ENCODE peak calls at places on chromosome 7, in ten cellular contexts. One of them, this sample, is unnamed.

GRCh38 chr7:143975617-143976016 is 21.0 kb downstream of the OR2F1 start:
- DNase-seq in D721Med: no peak
- DNase-seq in IMR-90: peak
- DNase-seq in AG09319: no peak
- DNase-seq in GM13976: no peak
- DNase-seq in pancreas: no peak
- DNase-seq in A549: peak
- DNase-seq in osteocyte: no peak
- DNase-seq in cardiac fibroblast: peak
- DNase-seq in left ventricle myocardium inferior: no peak
- DNase-seq in this sample: no peak

GRCh38 chr7:130367088-130367755 is 13.1 kb upstream of the CPA1 start:
- DNase-seq in D721Med: no peak
- DNase-seq in IMR-90: no peak
- DNase-seq in AG09319: no peak
- DNase-seq in GM13976: no peak
- DNase-seq in pancreas: no peak
- DNase-seq in A549: no peak
- DNase-seq in osteocyte: no peak
- DNase-seq in cardiac fibroblast: no peak
- DNase-seq in left ventricle myocardium inferior: no peak
- DNase-seq in this sample: no peak

GRCh38 chr7:498678-499641 is 20.7 kb downstream of the PDGFA start:
- DNase-seq in D721Med: no peak
- DNase-seq in IMR-90: no peak
- DNase-seq in AG09319: no peak
- DNase-seq in GM13976: no peak
- DNase-seq in pancreas: peak
- DNase-seq in A549: no peak
- DNase-seq in osteocyte: no peak
- DNase-seq in cardiac fibroblast: no peak
- DNase-seq in left ventricle myocardium inferior: peak
- DNase-seq in this sample: no peak

GRCh38 chr7:112420236-112420945 is 29.9 kb upstream of the IFRD1 start:
- DNase-seq in D721Med: no peak
- DNase-seq in IMR-90: peak
- DNase-seq in AG09319: peak
- DNase-seq in GM13976: no peak
- DNase-seq in pancreas: no peak
- DNase-seq in A549: no peak
- DNase-seq in osteocyte: no peak
- DNase-seq in cardiac fibroblast: no peak
- DNase-seq in left ventricle myocardium inferior: no peak
- DNase-seq in this sample: no peak

GRCh38 chr7:14717711-14718304 is 184.7 kb downstream of the DGKB start:
- DNase-seq in D721Med: no peak
- DNase-seq in IMR-90: peak
- DNase-seq in AG09319: peak
- DNase-seq in GM13976: no peak
- DNase-seq in pancreas: no peak
- DNase-seq in A549: no peak
- DNase-seq in osteocyte: no peak
- DNase-seq in cardiac fibroblast: peak
- DNase-seq in left ventricle myocardium inferior: no peak
- DNase-seq in this sample: no peak

GRCh38 chr7:47295606-47296005 is 286.3 kb downstream of the TNS3 start:
- DNase-seq in D721Med: no peak
- DNase-seq in IMR-90: no peak
- DNase-seq in AG09319: no peak
- DNase-seq in GM13976: no peak
- DNase-seq in pancreas: no peak
- DNase-seq in A549: no peak
- DNase-seq in osteocyte: no peak
- DNase-seq in cardiac fibroblast: no peak
- DNase-seq in left ventricle myocardium inferior: no peak
- DNase-seq in this sample: no peak

GRCh38 chr7:35565927-35566326 is 129.0 kb downstream of the HERPUD2 start:
- DNase-seq in D721Med: no peak
- DNase-seq in IMR-90: no peak
- DNase-seq in AG09319: no peak
- DNase-seq in GM13976: no peak
- DNase-seq in pancreas: no peak
- DNase-seq in A549: no peak
- DNase-seq in osteocyte: no peak
- DNase-seq in cardiac fibroblast: peak
- DNase-seq in left ventricle myocardium inferior: no peak
- DNase-seq in this sample: no peak

GRCh38 chr7:14507617-14508016 is 394.9 kb downstream of the DGKB start:
- DNase-seq in D721Med: no peak
- DNase-seq in IMR-90: no peak
- DNase-seq in AG09319: peak
- DNase-seq in GM13976: no peak
- DNase-seq in pancreas: peak
- DNase-seq in A549: no peak
- DNase-seq in osteocyte: no peak
- DNase-seq in cardiac fibroblast: peak
- DNase-seq in left ventricle myocardium inferior: no peak
- DNase-seq in this sample: no peak

GRCh38 chr7:17239046-17239445 is 59.4 kb upstream of the AHR start:
- DNase-seq in D721Med: no peak
- DNase-seq in IMR-90: no peak
- DNase-seq in AG09319: no peak
- DNase-seq in GM13976: no peak
- DNase-seq in pancreas: no peak
- DNase-seq in A549: no peak
- DNase-seq in osteocyte: no peak
- DNase-seq in cardiac fibroblast: peak
- DNase-seq in left ventricle myocardium inferior: no peak
- DNase-seq in this sample: no peak

GRCh38 chr7:142542938-142543337 is 206.3 kb upstream of the PRSS1 start:
- DNase-seq in D721Med: no peak
- DNase-seq in IMR-90: peak
- DNase-seq in AG09319: no peak
- DNase-seq in GM13976: no peak
- DNase-seq in pancreas: no peak
- DNase-seq in A549: no peak
- DNase-seq in osteocyte: no peak
- DNase-seq in cardiac fibroblast: peak
- DNase-seq in left ventricle myocardium inferior: no peak
- DNase-seq in this sample: no peak

GRCh38 chr7:142767451-142767850 is 3.3 kb upstream of the PRSS2 start:
- DNase-seq in D721Med: no peak
- DNase-seq in IMR-90: no peak
- DNase-seq in AG09319: no peak
- DNase-seq in GM13976: no peak
- DNase-seq in pancreas: no peak
- DNase-seq in A549: no peak
- DNase-seq in osteocyte: no peak
- DNase-seq in cardiac fibroblast: no peak
- DNase-seq in left ventricle myocardium inferior: no peak
- DNase-seq in this sample: no peak

GRCh38 chr7:108280136-108280535 is 150.0 kb upstream of the LAMB4 start:
- DNase-seq in D721Med: no peak
- DNase-seq in IMR-90: no peak
- DNase-seq in AG09319: no peak
- DNase-seq in GM13976: no peak
- DNase-seq in pancreas: no peak
- DNase-seq in A549: no peak
- DNase-seq in osteocyte: no peak
- DNase-seq in cardiac fibroblast: no peak
- DNase-seq in left ventricle myocardium inferior: no peak
- DNase-seq in this sample: no peak

GRCh38 chr7:104196161-104196560 is 11.7 kb downstream of the ORC5 start:
- DNase-seq in D721Med: no peak
- DNase-seq in IMR-90: peak
- DNase-seq in AG09319: no peak
- DNase-seq in GM13976: no peak
- DNase-seq in pancreas: no peak
- DNase-seq in A549: no peak
- DNase-seq in osteocyte: no peak
- DNase-seq in cardiac fibroblast: peak
- DNase-seq in left ventricle myocardium inferior: no peak
- DNase-seq in this sample: no peak

GRCh38 chr7:101243786-101244384 is 996 bp downstream of the FIS1 start:
- DNase-seq in D721Med: peak
- DNase-seq in IMR-90: no peak
- DNase-seq in AG09319: no peak
- DNase-seq in GM13976: peak
- DNase-seq in pancreas: peak
- DNase-seq in A549: peak
- DNase-seq in osteocyte: no peak
- DNase-seq in cardiac fibroblast: peak
- DNase-seq in left ventricle myocardium inferior: no peak
- DNase-seq in this sample: peak
- TF ChIP-seq CTCF in D721Med: no peak
- TF ChIP-seq CTCF in IMR-90: peak
- TF ChIP-seq CTCF in AG09319: no peak
- TF ChIP-seq CTCF in GM13976: no peak
- TF ChIP-seq CTCF in pancreas: no peak
- TF ChIP-seq CTCF in A549: no peak
- TF ChIP-seq CTCF in osteocyte: peak
- TF ChIP-seq CTCF in cardiac fibroblast: no peak
- TF ChIP-seq CTCF in left ventricle myocardium inferior: peak
- TF ChIP-seq CTCF in this sample: no peak

DNA sequence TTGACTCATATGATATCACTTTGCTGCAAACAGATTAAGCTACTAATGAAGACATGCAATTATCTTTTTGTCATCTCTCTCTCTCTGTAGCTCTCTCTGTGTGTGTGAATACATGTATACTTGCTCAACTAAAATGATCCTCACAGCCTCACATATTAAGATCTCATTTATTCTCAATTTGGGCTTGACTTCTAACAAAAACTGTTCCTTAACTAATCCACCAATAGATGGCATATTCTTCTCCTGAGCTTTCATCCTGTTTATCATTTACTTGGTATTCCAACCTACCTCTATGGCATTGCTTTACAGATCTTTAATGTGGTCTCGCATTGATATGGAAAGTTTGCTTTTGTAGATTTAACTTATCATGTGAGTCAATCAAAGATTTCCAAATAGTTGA is 540.4 kb downstream of the CNTNAP2 start:
- DNase-seq in D721Med: no peak
- DNase-seq in IMR-90: no peak
- DNase-seq in AG09319: no peak
- DNase-seq in GM13976: no peak
- DNase-seq in pancreas: no peak
- DNase-seq in A549: no peak
- DNase-seq in osteocyte: no peak
- DNase-seq in cardiac fibroblast: no peak
- DNase-seq in left ventricle myocardium inferior: no peak
- DNase-seq in this sample: no peak
- TF ChIP-seq CTCF in D721Med: no peak
- TF ChIP-seq CTCF in IMR-90: no peak
- TF ChIP-seq CTCF in AG09319: no peak
- TF ChIP-seq CTCF in GM13976: no peak
- TF ChIP-seq CTCF in pancreas: no peak
- TF ChIP-seq CTCF in A549: no peak
- TF ChIP-seq CTCF in osteocyte: peak
- TF ChIP-seq CTCF in cardiac fibroblast: no peak
- TF ChIP-seq CTCF in left ventricle myocardium inferior: no peak
- TF ChIP-seq CTCF in this sample: no peak

GRCh38 chr7:87926581-87927461 is 7.2 kb upstream of the ADAM22 start:
- DNase-seq in D721Med: no peak
- DNase-seq in IMR-90: no peak
- DNase-seq in AG09319: no peak
- DNase-seq in GM13976: peak
- DNase-seq in pancreas: no peak
- DNase-seq in A549: no peak
- DNase-seq in osteocyte: no peak
- DNase-seq in cardiac fibroblast: peak
- DNase-seq in left ventricle myocardium inferior: no peak
- DNase-seq in this sample: peak
- TF ChIP-seq CTCF in D721Med: no peak
- TF ChIP-seq CTCF in IMR-90: no peak
- TF ChIP-seq CTCF in AG09319: no peak
- TF ChIP-seq CTCF in GM13976: peak
- TF ChIP-seq CTCF in pancreas: no peak
- TF ChIP-seq CTCF in A549: no peak
- TF ChIP-seq CTCF in osteocyte: no peak
- TF ChIP-seq CTCF in cardiac fibroblast: no peak
- TF ChIP-seq CTCF in left ventricle myocardium inferior: no peak
- TF ChIP-seq CTCF in this sample: peak

GRCh38 chr7:132574281-132574680 is 2.0 kb downstream of the PLXNA4 start:
- DNase-seq in D721Med: no peak
- DNase-seq in IMR-90: no peak
- DNase-seq in AG09319: no peak
- DNase-seq in GM13976: no peak
- DNase-seq in pancreas: no peak
- DNase-seq in A549: no peak
- DNase-seq in osteocyte: no peak
- DNase-seq in cardiac fibroblast: no peak
- DNase-seq in left ventricle myocardium inferior: no peak
- DNase-seq in this sample: no peak

GRCh38 chr7:132575987-132576722 is at the start of gene PLXNA4:
- DNase-seq in D721Med: no peak
- DNase-seq in IMR-90: no peak
- DNase-seq in AG09319: no peak
- DNase-seq in GM13976: peak
- DNase-seq in pancreas: peak
- DNase-seq in A549: no peak
- DNase-seq in osteocyte: no peak
- DNase-seq in cardiac fibroblast: no peak
- DNase-seq in left ventricle myocardium inferior: no peak
- DNase-seq in this sample: no peak

GRCh38 chr7:132577206-132578049 is 1.2 kb upstream of the PLXNA4 start:
- DNase-seq in D721Med: peak
- DNase-seq in IMR-90: peak
- DNase-seq in AG09319: peak
- DNase-seq in GM13976: peak
- DNase-seq in pancreas: peak
- DNase-seq in A549: peak
- DNase-seq in osteocyte: peak
- DNase-seq in cardiac fibroblast: peak
- DNase-seq in left ventricle myocardium inferior: peak
- DNase-seq in this sample: peak

GRCh38 chr7:132576723-132577089 is 436 bp upstream of the PLXNA4 start:
- DNase-seq in D721Med: no peak
- DNase-seq in IMR-90: no peak
- DNase-seq in AG09319: no peak
- DNase-seq in GM13976: peak
- DNase-seq in pancreas: no peak
- DNase-seq in A549: no peak
- DNase-seq in osteocyte: no peak
- DNase-seq in cardiac fibroblast: no peak
- DNase-seq in left ventricle myocardium inferior: no peak
- DNase-seq in this sample: no peak

DNA sequence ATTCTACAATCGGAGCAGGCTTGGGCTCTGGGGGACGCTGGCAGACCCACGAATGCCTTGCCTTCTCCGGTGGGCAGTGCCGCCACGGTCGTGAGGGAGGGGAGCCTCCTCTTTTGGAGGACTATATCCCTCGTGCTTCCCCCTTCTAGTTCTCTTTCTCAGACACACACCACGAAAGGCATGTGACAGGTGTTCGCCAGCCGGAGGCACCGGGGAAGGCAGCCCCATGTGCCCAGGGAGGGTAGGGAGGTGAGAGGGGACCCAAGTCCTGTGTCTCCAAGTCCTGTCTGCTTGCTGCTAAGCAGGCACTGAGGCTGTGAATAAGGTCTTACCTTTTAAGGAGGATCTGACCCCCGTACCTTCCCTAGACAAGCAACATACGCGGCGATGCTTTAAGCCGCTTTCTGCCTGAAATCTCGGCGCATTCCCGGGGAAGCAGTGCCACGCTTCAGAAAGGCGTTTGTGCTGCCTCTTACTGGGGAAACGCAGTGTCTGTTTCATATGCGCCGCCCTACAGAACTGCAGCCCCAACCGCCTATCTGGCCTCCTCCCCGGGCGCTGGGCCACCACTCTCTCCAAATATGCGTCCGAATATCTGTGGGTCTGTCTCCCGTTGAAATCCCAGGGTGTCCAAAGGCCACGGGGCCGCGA is 809 bp downstream of the PLXNA4 start:
- DNase-seq in D721Med: peak
- DNase-seq in IMR-90: peak
- DNase-seq in AG09319: peak
- DNase-seq in GM13976: peak
- DNase-seq in pancreas: no peak
- DNase-seq in A549: peak
- DNase-seq in osteocyte: no peak
- DNase-seq in cardiac fibroblast: peak
- DNase-seq in left ventricle myocardium inferior: peak
- DNase-seq in this sample: peak
- TF ChIP-seq CTCF in D721Med: peak
- TF ChIP-seq CTCF in IMR-90: no peak
- TF ChIP-seq CTCF in AG09319: peak
- TF ChIP-seq CTCF in GM13976: no peak
- TF ChIP-seq CTCF in pancreas: no peak
- TF ChIP-seq CTCF in A549: peak
- TF ChIP-seq CTCF in osteocyte: peak
- TF ChIP-seq CTCF in cardiac fibroblast: peak
- TF ChIP-seq CTCF in left ventricle myocardium inferior: peak
- TF ChIP-seq CTCF in this sample: no peak